ENCODE peak calls at places on chromosomes 13 and 19, in nine cellular contexts. N is stimulated activated CD8-positive, alpha-beta memory T cell treated with anti-CD3 and anti-CD28 coated beads, Interleukin-12 subunit alpha, Interleukin-12 subunit beta, amount 100 ng/mL, for 1 hour; H is psoas muscle; V is fibroblast of pulmonary artery; O is CD4-positive, alpha-beta memory T cell; Z is tibial nerve; J is osteocyte; C is NCI-H1694; F is mesenteric fat pad. S is an unnamed sample.

GRCh38 chr13:101916108-101916757 is 463.8 kb downstream of the ITGBL1 start:
- DNase-seq in N (no peak), H (no peak), V (peak), O (no peak), Z (no peak), J (peak), C (no peak), F (no peak), S (no peak)

GRCh38 chr19:35718345-35719041 is 690 bp downstream of the KMT2B start:
- DNase-seq in N (no peak), H (peak), V (peak), O (peak), Z (no peak), J (no peak), C (no peak), F (no peak), S (peak)

GRCh38 chr19:54136864-54137113 is 773 bp upstream of the CNOT3 start:
- DNase-seq in N (no peak), H (no peak), V (no peak), O (no peak), Z (no peak), J (no peak), C (no peak), F (no peak), S (no peak)

GRCh38 chr19:36032251-36033104 is at the start of gene CLIP3:
- DNase-seq in N (peak), H (peak), V (peak), O (no peak), Z (peak), J (peak), C (peak), F (no peak), S (peak)

GRCh38 chr19:2770055-2771013 is 12.7 kb downstream of the SGTA start:
- DNase-seq in N (no peak), H (peak), V (peak), O (no peak), Z (no peak), J (no peak), C (peak), F (no peak), S (no peak)

GRCh38 chr13:48808689-48809088 is 155.0 kb downstream of the CYSLTR2 start:
- DNase-seq in N (no peak), H (no peak), V (peak), O (no peak), Z (no peak), J (no peak), C (no peak), F (no peak), S (no peak)

GRCh38 chr13:44576396-44577235 is 486 bp upstream of the TSC22D1 start:
- DNase-seq in N (peak), H (no peak), V (peak), O (peak), Z (no peak), J (peak), C (no peak), F (no peak), S (peak)

GRCh38 chr19:1324792-1325567 is 39.3 kb downstream of the EFNA2 start:
- DNase-seq in N (no peak), H (peak), V (peak), O (no peak), Z (peak), J (no peak), C (peak), F (peak), S (peak)

GRCh38 chr13:40187836-40188591 is 478.4 kb downstream of the FOXO1 start:
- DNase-seq in N (peak), H (no peak), V (no peak), O (peak), Z (no peak), J (no peak), C (no peak), F (no peak), S (no peak)

GRCh38 chr13:40589285-40590109 is 76.9 kb downstream of the FOXO1 start:
- DNase-seq in N (no peak), H (peak), V (peak), O (no peak), Z (peak), J (no peak), C (no peak), F (no peak), S (no peak)

GRCh38 chr19:12769689-12770088 is 5.7 kb downstream of the HOOK2 start:
- DNase-seq in N (no peak), H (no peak), V (no peak), O (peak), Z (no peak), J (no peak), C (no peak), F (no peak), S (peak)

GRCh38 chr19:12802267-12803106 is 618 bp downstream of the THSD8 start:
- DNase-seq in N (no peak), H (peak), V (peak), O (no peak), Z (no peak), J (no peak), C (no peak), F (no peak), S (no peak)

GRCh38 chr19:42301646-42302204 is at the start of gene PRR19:
- DNase-seq in N (no peak), H (peak), V (no peak), O (no peak), Z (no peak), J (no peak), C (no peak), F (no peak), S (no peak)

GRCh38 chr13:51453308-51453958 is 597 bp upstream of the INTS6 start:
- DNase-seq in N (peak), H (peak), V (no peak), O (peak), Z (peak), J (no peak), C (peak), F (peak), S (no peak)